ENCODE peak calls at places on chromosomes 13 and 19, in four cellular contexts. One of them, this sample, is unnamed.

GRCh38 chr13:73698859-73699258 is 435.3 kb downstream of the KLF12 start:
- DNase-seq in testis: no peak
- DNase-seq in lung: no peak
- DNase-seq in heart left ventricle: no peak
- DNase-seq in this sample: no peak

GRCh38 chr13:29105779-29106178 is 285.6 kb downstream of the MTUS2 start:
- DNase-seq in testis: no peak
- DNase-seq in lung: no peak
- DNase-seq in heart left ventricle: no peak
- DNase-seq in this sample: no peak

GRCh38 chr19:50178320-50178719 is 15.2 kb upstream of the IZUMO2 start:
- DNase-seq in testis: no peak
- DNase-seq in lung: no peak
- DNase-seq in heart left ventricle: no peak
- DNase-seq in this sample: no peak

GRCh38 chr19:16435999-16436650 is 35.6 kb downstream of the EPS15L1 start:
- DNase-seq in testis: no peak
- DNase-seq in lung: no peak
- DNase-seq in heart left ventricle: no peak
- DNase-seq in this sample: no peak

GRCh38 chr19:53158119-53158656 is 665 bp downstream of the ZNF347 start:
- DNase-seq in testis: peak; percentile 48
- DNase-seq in lung: peak; percentile 29
- DNase-seq in heart left ventricle: peak; percentile 42
- DNase-seq in this sample: peak; percentile 80

GRCh38 chr19:7515471-7516226 is at the start of gene ZNF358:
- DNase-seq in testis: peak; percentile 67
- DNase-seq in lung: peak; percentile 51
- DNase-seq in heart left ventricle: peak; percentile 82
- DNase-seq in this sample: peak; percentile 92

GRCh38 chr19:2636897-2637683 is 65.4 kb downstream of the GNG7 start:
- DNase-seq in testis: peak; percentile 74
- DNase-seq in lung: peak; percentile 74
- DNase-seq in heart left ventricle: no peak
- DNase-seq in this sample: peak; percentile 90

GRCh38 chr19:3387645-3388589 is 21.5 kb downstream of the NFIC start:
- DNase-seq in testis: peak; percentile 86
- DNase-seq in lung: peak; percentile 81
- DNase-seq in heart left ventricle: peak; percentile 91
- DNase-seq in this sample: peak; percentile 93

GRCh38 chr19:1089891-1090290 is 5.3 kb downstream of the POLR2E start:
- DNase-seq in testis: no peak
- DNase-seq in lung: no peak
- DNase-seq in heart left ventricle: no peak
- DNase-seq in this sample: no peak

GRCh38 chr13:52779028-52779612 is 39.5 kb upstream of the CNMD start:
- DNase-seq in testis: no peak
- DNase-seq in lung: no peak
- DNase-seq in heart left ventricle: no peak
- DNase-seq in this sample: no peak

GRCh38 chr19:49850487-49851342 is at the start of gene PTOV1:
- DNase-seq in testis: peak; percentile 95
- DNase-seq in lung: peak; percentile 90
- DNase-seq in heart left ventricle: peak; percentile 93
- DNase-seq in this sample: peak; percentile 97

GRCh38 chr19:32809754-32810153 is 59.8 kb downstream of the SLC7A9 start:
- DNase-seq in testis: no peak
- DNase-seq in lung: no peak
- DNase-seq in heart left ventricle: no peak
- DNase-seq in this sample: no peak

GRCh38 chr19:2806736-2807378 is 12.8 kb upstream of the ZNF554 start:
- DNase-seq in testis: no peak
- DNase-seq in lung: no peak
- DNase-seq in heart left ventricle: no peak
- DNase-seq in this sample: no peak

GRCh38 chr19:12202250-12202649 is 39.4 kb downstream of the ZNF136 start:
- DNase-seq in testis: peak; percentile 44
- DNase-seq in lung: no peak
- DNase-seq in heart left ventricle: peak; percentile 32
- DNase-seq in this sample: no peak

GRCh38 chr19:33580026-33580644 is 41.6 kb upstream of the CHST8 start:
- DNase-seq in testis: no peak
- DNase-seq in lung: no peak
- DNase-seq in heart left ventricle: no peak
- DNase-seq in this sample: no peak

GRCh38 chr13:23871616-23872220 is 17.5 kb downstream of the MIPEP start:
- DNase-seq in testis: no peak
- DNase-seq in lung: no peak
- DNase-seq in heart left ventricle: no peak
- DNase-seq in this sample: no peak

GRCh38 chr19:53553865-53554791 is 16.2 kb downstream of the ZNF331 start:
- DNase-seq in testis: peak; percentile 88
- DNase-seq in lung: peak; percentile 87
- DNase-seq in heart left ventricle: peak; percentile 92
- DNase-seq in this sample: peak; percentile 96

GRCh38 chr13:102847272-102848234 is 1.7 kb downstream of the ERCC5 start:
- DNase-seq in testis: no peak
- DNase-seq in lung: no peak
- DNase-seq in heart left ventricle: no peak
- DNase-seq in this sample: no peak

GRCh38 chr13:88925954-88926353 is 1254.8 kb downstream of the SLITRK5 start:
- DNase-seq in testis: no peak
- DNase-seq in lung: no peak
- DNase-seq in heart left ventricle: peak; percentile 25
- DNase-seq in this sample: no peak

GRCh38 chr13:113034451-113035208 is 65.6 kb downstream of the MCF2L start:
- DNase-seq in testis: peak; percentile 65
- DNase-seq in lung: peak; percentile 46
- DNase-seq in heart left ventricle: peak; percentile 41
- DNase-seq in this sample: no peak

GRCh38 chr19:18089726-18090125 is 3.0 kb upstream of the IL12RB1 start:
- DNase-seq in testis: no peak
- DNase-seq in lung: no peak
- DNase-seq in heart left ventricle: no peak
- DNase-seq in this sample: no peak

GRCh38 chr19:35114656-35115537 is 726 bp upstream of the FXYD3 start:
- DNase-seq in testis: peak; percentile 86
- DNase-seq in lung: peak; percentile 70
- DNase-seq in heart left ventricle: no peak
- DNase-seq in this sample: peak; percentile 67

GRCh38 chr13:101289764-101290163 is 126.5 kb downstream of the NALCN start:
- DNase-seq in testis: peak; percentile 61
- DNase-seq in lung: no peak
- DNase-seq in heart left ventricle: no peak
- DNase-seq in this sample: no peak

GRCh38 chr13:84670245-84670644 is 788.0 kb upstream of the SLITRK1 start:
- DNase-seq in testis: no peak
- DNase-seq in lung: no peak
- DNase-seq in heart left ventricle: no peak
- DNase-seq in this sample: no peak

GRCh38 chr19:35140207-35140897 is 1.7 kb downstream of the FXYD1 start:
- DNase-seq in testis: no peak
- DNase-seq in lung: no peak
- DNase-seq in heart left ventricle: no peak
- DNase-seq in this sample: no peak

GRCh38 chr13:94967183-94968039 is 255.1 kb upstream of the SOX21 start:
- DNase-seq in testis: no peak
- DNase-seq in lung: no peak
- DNase-seq in heart left ventricle: no peak
- DNase-seq in this sample: peak; percentile 72

GRCh38 chr13:23915308-23915707 is 18.0 kb upstream of the C1QTNF9B start:
- DNase-seq in testis: no peak
- DNase-seq in lung: no peak
- DNase-seq in heart left ventricle: no peak
- DNase-seq in this sample: no peak

GRCh38 chr13:109400192-109400591 is 386.2 kb downstream of the IRS2 start:
- DNase-seq in testis: no peak
- DNase-seq in lung: no peak
- DNase-seq in heart left ventricle: peak; percentile 34
- DNase-seq in this sample: no peak

GRCh38 chr13:111623743-111624505 is 303.5 kb downstream of the TEX29 start:
- DNase-seq in testis: no peak
- DNase-seq in lung: no peak
- DNase-seq in heart left ventricle: no peak
- DNase-seq in this sample: no peak

GRCh38 chr19:45691516-45692186 is at the start of gene SNRPD2:
- DNase-seq in testis: peak; percentile 95
- DNase-seq in lung: peak; percentile 93
- DNase-seq in heart left ventricle: peak; percentile 95
- DNase-seq in this sample: peak; percentile 97

GRCh38 chr19:18046066-18046718 is 38.2 kb downstream of the ARRDC2 start:
- DNase-seq in testis: no peak
- DNase-seq in lung: no peak
- DNase-seq in heart left ventricle: no peak
- DNase-seq in this sample: peak; percentile 81

GRCh38 chr13:53112522-53112921 is 83.9 kb downstream of the OLFM4 start:
- DNase-seq in testis: no peak
- DNase-seq in lung: no peak
- DNase-seq in heart left ventricle: no peak
- DNase-seq in this sample: no peak

GRCh38 chr19:1134431-1134830 is 30.6 kb downstream of the GPX4 start:
- DNase-seq in testis: no peak
- DNase-seq in lung: no peak
- DNase-seq in heart left ventricle: no peak
- DNase-seq in this sample: no peak

GRCh38 chr19:35268546-35269424 is at the start of gene USF2:
- DNase-seq in testis: peak; percentile 84
- DNase-seq in lung: peak; percentile 70
- DNase-seq in heart left ventricle: peak; percentile 83
- DNase-seq in this sample: peak; percentile 85

GRCh38 chr13:36543671-36544070 is 111.4 kb downstream of the CCNA1 start:
- DNase-seq in testis: no peak
- DNase-seq in lung: no peak
- DNase-seq in heart left ventricle: no peak
- DNase-seq in this sample: no peak

GRCh38 chr13:40979232-40979631 is 39.9 kb downstream of the ELF1 start:
- DNase-seq in testis: no peak
- DNase-seq in lung: no peak
- DNase-seq in heart left ventricle: no peak
- DNase-seq in this sample: no peak

GRCh38 chr19:1672038-1672768 is 19.8 kb upstream of the TCF3 start:
- DNase-seq in testis: peak; percentile 42
- DNase-seq in lung: no peak
- DNase-seq in heart left ventricle: no peak
- DNase-seq in this sample: no peak

GRCh38 chr13:67223024-67223423 is 7.1 kb downstream of the PCDH9 start:
- DNase-seq in testis: no peak
- DNase-seq in lung: no peak
- DNase-seq in heart left ventricle: no peak
- DNase-seq in this sample: no peak

GRCh38 chr13:67226686-67227085 is 3.5 kb downstream of the PCDH9 start:
- DNase-seq in testis: no peak
- DNase-seq in lung: no peak
- DNase-seq in heart left ventricle: no peak
- DNase-seq in this sample: no peak

GRCh38 chr13:67223742-67224141 is 6.4 kb downstream of the PCDH9 start:
- DNase-seq in testis: no peak
- DNase-seq in lung: no peak
- DNase-seq in heart left ventricle: no peak
- DNase-seq in this sample: no peak

GRCh38 chr13:67225252-67226159 is 4.6 kb downstream of the PCDH9 start:
- DNase-seq in testis: no peak
- DNase-seq in lung: no peak
- DNase-seq in heart left ventricle: no peak
- DNase-seq in this sample: peak; percentile 63

GRCh38 chr13:67224148-67224846 is 5.8 kb downstream of the PCDH9 start:
- DNase-seq in testis: peak; percentile 76
- DNase-seq in lung: peak; percentile 62
- DNase-seq in heart left ventricle: peak; percentile 74
- DNase-seq in this sample: peak; percentile 70
- H3K4me1 ChIP-seq in testis: no peaks in the 10 kb centered on the region
- H3K4me1 ChIP-seq in lung: peaks cover 4% of the 10 kb centered on the region
- H3K4me1 ChIP-seq in heart left ventricle: peaks cover 26% of the 10 kb centered on the region
- H3K4me1 ChIP-seq in this sample: no peaks in the 10 kb centered on the region

GRCh38 chr19:54668353-54668752 is 5.6 kb downstream of the LILRB4 start:
- DNase-seq in testis: no peak
- DNase-seq in lung: no peak
- DNase-seq in heart left ventricle: no peak
- DNase-seq in this sample: no peak
- H3K9me3 ChIP-seq in testis: no peaks in the 10 kb centered on the region
- H3K9me3 ChIP-seq in lung: no peaks in the 10 kb centered on the region
- H3K9me3 ChIP-seq in heart left ventricle: no peaks in the 10 kb centered on the region
- H3K9me3 ChIP-seq in this sample: peaks cover 2% of the 10 kb centered on the region

DNA sequence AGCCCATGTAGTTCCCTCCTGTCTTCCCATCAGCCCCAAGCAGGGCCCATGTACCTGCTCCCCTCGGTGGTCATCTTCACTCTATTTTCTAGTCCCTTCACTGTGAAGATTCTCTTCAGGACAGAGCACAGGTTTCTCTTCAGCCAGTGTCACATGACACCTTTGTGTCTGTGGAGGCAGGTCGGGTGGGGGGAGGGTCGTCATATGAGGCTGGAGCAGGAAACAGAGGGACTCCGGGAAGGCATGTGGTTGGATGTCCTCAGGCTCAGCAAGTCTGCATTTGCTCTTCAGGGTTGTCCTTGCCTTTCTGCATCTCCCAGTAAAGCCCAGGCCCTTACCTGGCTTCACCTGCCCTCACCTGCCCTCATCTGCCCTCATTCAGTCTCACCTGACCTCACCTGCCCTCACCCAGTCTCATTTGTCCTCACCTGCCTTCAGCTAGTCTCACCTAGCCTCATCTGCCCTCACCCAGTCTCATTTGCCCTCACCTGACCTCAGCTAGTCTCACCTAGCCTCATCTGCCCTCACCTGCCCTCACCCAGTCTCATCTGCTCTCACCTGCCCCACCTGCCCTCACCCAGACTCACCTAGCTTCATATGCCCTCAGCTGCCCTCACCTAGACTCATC is 120.3 kb downstream of the ZDHHC20 start:
- DNase-seq in testis: no peak
- DNase-seq in lung: no peak
- DNase-seq in heart left ventricle: no peak
- DNase-seq in this sample: no peak
- H3K4me3 ChIP-seq in testis: no peak overlapping the region
- H3K4me3 ChIP-seq in lung: no peak overlapping the region
- H3K4me3 ChIP-seq in heart left ventricle: no peak overlapping the region
- H3K4me3 ChIP-seq in this sample: no peak overlapping the region

DNA sequence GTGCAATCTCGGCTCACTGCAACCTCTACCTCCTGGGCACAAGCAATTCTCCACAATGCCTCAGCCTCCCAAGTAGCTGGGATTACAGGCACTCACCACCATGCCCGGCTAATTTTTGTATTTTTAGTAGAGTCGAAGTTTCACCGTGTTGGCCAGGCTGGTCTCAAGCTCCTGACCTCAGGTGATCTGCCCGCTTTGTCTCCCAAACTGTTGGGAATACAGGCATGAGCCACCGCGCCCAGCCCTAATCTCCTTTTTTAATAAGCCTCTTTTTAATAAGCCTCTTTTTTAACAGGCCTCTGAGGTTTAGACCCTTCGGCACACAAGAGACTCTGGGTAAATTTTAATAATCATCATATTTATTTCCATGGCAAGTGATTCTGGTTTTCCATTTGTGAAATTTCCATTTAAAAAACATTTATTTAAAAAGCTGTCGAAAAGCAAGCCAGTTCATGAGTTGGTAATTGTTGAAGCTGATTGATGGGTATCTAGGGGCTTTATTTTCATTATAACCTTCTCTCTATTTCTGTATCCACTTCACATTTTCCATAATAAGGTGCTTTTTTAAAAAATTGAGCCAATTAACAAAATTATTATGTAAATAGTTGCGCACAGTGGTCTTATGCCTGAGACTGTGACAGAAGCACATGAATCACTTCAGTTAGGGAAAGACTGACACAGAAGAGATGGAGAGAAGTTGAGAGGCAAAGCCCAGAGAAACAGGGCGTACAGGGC is 11.8 kb downstream of the POU2F2 start:
- DNase-seq in testis: no peak
- DNase-seq in lung: no peak
- DNase-seq in heart left ventricle: no peak
- DNase-seq in this sample: no peak
- H3K4me1 ChIP-seq in testis: no peaks in the 10 kb centered on the region
- H3K4me1 ChIP-seq in lung: no peaks in the 10 kb centered on the region
- H3K4me1 ChIP-seq in heart left ventricle: no peaks in the 10 kb centered on the region
- H3K4me1 ChIP-seq in this sample: no peaks in the 10 kb centered on the region